ENCODE peak calls at places on chromosome 18, in seven cellular contexts. L, T, E, V, P, R and F are unnamed samples.
A peak's percentile ranks its signal among the peaks of the same experiment; 100 is the strongest.

GRCh38 chr18:59783138-59783537 is 85.9 kb upstream of the CCBE1 start:
- DNase-seq in L (peak; percentile 88), T (no peak), E (peak; percentile 73), V (peak; percentile 68), P (peak; percentile 65), R (peak; percentile 84), F (peak; percentile 43)

GRCh38 chr18:74951165-74951760 is 257.7 kb downstream of the PTGR3 start:
- DNase-seq in L (peak; percentile 97), T (peak; percentile 6), E (peak; percentile 55), V (no peak), P (no peak), R (peak; percentile 90), F (peak; percentile 59)

GRCh38 chr18:30280861-30281470 is 761.6 kb downstream of the DSC3 start:
- DNase-seq in L (peak; percentile 87), T (no peak), E (peak; percentile 29), V (peak; percentile 22), P (peak; percentile 75), R (peak; percentile 2), F (peak; percentile 29)

GRCh38 chr18:10049721-10050120 is 135.9 kb downstream of the VAPA start:
- DNase-seq in L (no peak), T (no peak), E (no peak), V (no peak), P (no peak), R (no peak), F (no peak)

GRCh38 chr18:3499498-3499897 is 49.5 kb downstream of the TGIF1 start:
- DNase-seq in L (peak; percentile 17), T (no peak), E (no peak), V (no peak), P (peak; percentile 58), R (no peak), F (no peak)

GRCh38 chr18:59718108-59719057 is 21.2 kb upstream of the CCBE1 start:
- DNase-seq in L (peak; percentile 97), T (no peak), E (peak; percentile 86), V (no peak), P (no peak), R (peak; percentile 99), F (peak; percentile 95)

GRCh38 chr18:70046207-70046606 is 98.5 kb upstream of the CD226 start:
- DNase-seq in L (peak; percentile 51), T (no peak), E (no peak), V (no peak), P (no peak), R (no peak), F (peak; percentile 64)

GRCh38 chr18:22558945-22559385 is 141.2 kb upstream of the CTAGE1 start:
- DNase-seq in L (peak; percentile 75), T (no peak), E (no peak), V (no peak), P (peak; percentile 49), R (no peak), F (no peak)

GRCh38 chr18:9705183-9705864 is 2.8 kb upstream of the RAB31 start:
- DNase-seq in L (peak; percentile 87), T (no peak), E (no peak), V (no peak), P (no peak), R (peak; percentile 65), F (no peak)

GRCh38 chr18:75477913-75478312 is 50.4 kb upstream of the SMIM21 start:
- DNase-seq in L (peak; percentile 31), T (no peak), E (no peak), V (no peak), P (no peak), R (peak; percentile 30), F (no peak)

GRCh38 chr18:63949068-63949737 is at the start of gene HMSD:
- DNase-seq in L (peak; percentile 42), T (peak; percentile 23), E (no peak), V (no peak), P (peak; percentile 84), R (no peak), F (no peak)

GRCh38 chr18:72840109-72840508 is 27.7 kb downstream of the NETO1 start:
- DNase-seq in L (no peak), T (no peak), E (no peak), V (no peak), P (no peak), R (no peak), F (no peak)

GRCh38 chr18:44996261-44996660 is 315.6 kb downstream of the SETBP1 start:
- DNase-seq in L (no peak), T (no peak), E (no peak), V (no peak), P (no peak), R (no peak), F (no peak)

GRCh38 chr18:57027190-57027708 is 119.6 kb upstream of the BOD1L2 start:
- DNase-seq in L (no peak), T (no peak), E (no peak), V (no peak), P (no peak), R (no peak), F (no peak)

GRCh38 chr18:22347624-22348511 is 69.8 kb downstream of the CTAGE1 start:
- DNase-seq in L (no peak), T (no peak), E (no peak), V (no peak), P (no peak), R (no peak), F (no peak)

GRCh38 chr18:48826806-48827205 is 124.0 kb downstream of the SMAD7 start:
- DNase-seq in L (no peak), T (no peak), E (no peak), V (peak; percentile 6), P (no peak), R (no peak), F (no peak)

GRCh38 chr18:59993560-59993959 is 93.8 kb downstream of the PMAIP1 start:
- DNase-seq in L (no peak), T (no peak), E (no peak), V (no peak), P (no peak), R (no peak), F (no peak)

GRCh38 chr18:20971886-20972267 is 139.7 kb downstream of the ROCK1 start:
- DNase-seq in L (peak; percentile 62), T (no peak), E (peak; percentile 12), V (no peak), P (peak; percentile 6), R (peak; percentile 13), F (no peak)

GRCh38 chr18:46562674-46563192 is 94.3 kb downstream of the LOXHD1 start:
- DNase-seq in L (no peak), T (no peak), E (no peak), V (no peak), P (no peak), R (no peak), F (no peak)

GRCh38 chr18:6414118-6414722 is 491 bp downstream of the L3MBTL4 start:
- DNase-seq in L (no peak), T (no peak), E (no peak), V (no peak), P (peak; percentile 67), R (no peak), F (no peak)

GRCh38 chr18:79982736-79983135 is 5.6 kb downstream of the TXNL4A start:
- DNase-seq in L (peak; percentile 21), T (no peak), E (no peak), V (no peak), P (no peak), R (peak; percentile 46), F (no peak)

GRCh38 chr18:78499586-78499985 is 480.0 kb upstream of the SALL3 start:
- DNase-seq in L (no peak), T (no peak), E (no peak), V (no peak), P (no peak), R (no peak), F (no peak)

GRCh38 chr18:3857544-3857943 is 407.6 kb downstream of the TGIF1 start:
- DNase-seq in L (peak; percentile 44), T (no peak), E (peak; percentile 2), V (no peak), P (no peak), R (peak; percentile 4), F (peak; percentile 10)

GRCh38 chr18:48409591-48410094 is 460 bp upstream of the ZBTB7C start:
- DNase-seq in L (no peak), T (no peak), E (no peak), V (peak; percentile 54), P (no peak), R (no peak), F (no peak)

GRCh38 chr18:47054369-47054768 is 18.9 kb upstream of the ELOA2 start:
- DNase-seq in L (no peak), T (no peak), E (no peak), V (no peak), P (no peak), R (no peak), F (no peak)

GRCh38 chr18:3722662-3723433 is 272.9 kb downstream of the TGIF1 start:
- DNase-seq in L (no peak), T (no peak), E (no peak), V (no peak), P (no peak), R (no peak), F (no peak)

GRCh38 chr18:75521808-75522207 is 94.3 kb upstream of the SMIM21 start:
- DNase-seq in L (no peak), T (no peak), E (no peak), V (no peak), P (peak; percentile 23), R (no peak), F (no peak)

GRCh38 chr18:66495844-66496243 is 108.0 kb downstream of the CDH19 start:
- DNase-seq in L (peak; percentile 60), T (no peak), E (no peak), V (peak; percentile 66), P (peak; percentile 87), R (no peak), F (no peak)
- TF ChIP-seq CTCF in L (peak; percentile 32), T (no peak), E (no peak), V (peak; percentile 50), P (peak; percentile 78), R (no peak), F (no peak)

GRCh38 chr18:26185267-26185666 is 41.0 kb upstream of the TAF4B start:
- DNase-seq in L (no peak), T (no peak), E (peak; percentile 10), V (no peak), P (no peak), R (no peak), F (no peak)
- TF ChIP-seq CTCF in L (no peak), T (peak; percentile 40), E (peak; percentile 9), V (no peak), P (peak; percentile 49), R (peak; percentile 5), F (no peak)

GRCh38 chr18:37578886-37579513 is 13.4 kb upstream of the CELF4 start:
- DNase-seq in L (peak; percentile 16), T (no peak), E (peak; percentile 12), V (peak; percentile 32), P (peak; percentile 19), R (no peak), F (no peak)
- TF ChIP-seq CTCF in L (no peak), T (no peak), E (peak; percentile 30), V (peak; percentile 35), P (peak; percentile 69), R (peak; percentile 23), F (peak; percentile 42)

DNA sequence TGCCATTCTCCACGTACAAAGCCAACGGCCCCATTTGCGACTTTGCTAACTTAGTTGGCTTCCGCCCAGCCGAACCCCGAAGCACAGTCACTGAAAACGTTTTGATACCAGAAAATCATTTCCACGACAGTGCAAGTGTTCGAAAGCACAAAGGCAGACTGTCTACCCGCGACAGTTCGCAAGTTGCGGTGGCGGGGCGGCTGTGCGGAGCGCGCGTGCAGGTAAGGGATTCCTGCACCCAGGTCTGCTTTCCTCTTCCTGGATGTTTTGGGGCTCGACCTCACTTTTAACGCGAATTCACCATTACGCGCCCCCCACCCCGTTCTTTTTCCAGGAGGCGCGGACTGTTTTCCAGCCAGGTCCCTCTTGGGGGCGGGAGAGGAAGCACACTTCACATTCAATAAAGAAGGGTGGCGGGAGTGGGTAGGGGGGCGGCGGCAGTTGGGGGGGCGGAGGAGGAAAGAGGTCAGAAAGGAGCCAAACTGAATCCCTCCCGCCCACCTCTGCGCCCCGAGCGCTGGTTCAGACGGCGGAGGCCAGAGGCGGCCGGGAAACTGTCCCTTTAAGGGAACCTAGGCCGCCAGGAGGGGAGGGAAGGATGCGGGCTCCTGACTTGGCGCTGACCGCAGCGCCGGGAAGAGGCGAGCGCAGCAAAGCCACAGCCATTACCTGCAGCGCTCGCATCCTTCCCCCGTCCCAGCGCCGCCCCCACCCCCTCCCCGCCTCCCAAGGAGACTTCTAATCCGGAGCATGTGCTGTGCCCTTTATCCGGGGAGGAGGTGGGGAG is 107.5 kb upstream of the KCTD1 start:
- DNase-seq in L (peak; percentile 49), T (no peak), E (no peak), V (peak; percentile 68), P (peak; percentile 76), R (peak; percentile 53), F (no peak)
- TF ChIP-seq CTCF in L (peak; percentile 22), T (no peak), E (no peak), V (no peak), P (peak; percentile 24), R (no peak), F (peak; percentile 17)